ENCODE peak calls at places on chromosomes 11 and 22, in six cellular contexts. W is AG09319, R is brain microvascular endothelial cell, V is GM06990, Q is body of pancreas, E is stomach. T is an unnamed sample.

GRCh38 chr11:88292156-88292844 is 45.2 kb downstream of the CTSC start:
- DNase-seq in W (peak), R (no peak), V (no peak), Q (peak), E (peak), T (peak)

GRCh38 chr11:18203723-18204122 is 31.1 kb downstream of the MRGPRX4 start:
- DNase-seq in W (no peak), R (peak), V (no peak), Q (no peak), E (no peak), T (peak)

GRCh38 chr11:65781152-65781961 is 581 bp upstream of the AP5B1 start:
- DNase-seq in W (no peak), R (no peak), V (no peak), Q (peak), E (no peak), T (peak)

GRCh38 chr11:62805991-62806441 is 776 bp upstream of the NXF1 start:
- DNase-seq in W (no peak), R (no peak), V (no peak), Q (no peak), E (no peak), T (no peak)

GRCh38 chr22:29000225-29000556 is 61.4 kb downstream of the C22orf31 start:
- DNase-seq in W (no peak), R (no peak), V (no peak), Q (no peak), E (no peak), T (no peak)

GRCh38 chr11:44589301-44589700 is 23.8 kb downstream of the CD82 start:
- DNase-seq in W (peak), R (peak), V (no peak), Q (no peak), E (no peak), T (no peak)

GRCh38 chr11:122032317-122032716 is 83.7 kb downstream of the BLID start:
- DNase-seq in W (peak), R (no peak), V (no peak), Q (no peak), E (no peak), T (no peak)

GRCh38 chr22:44575344-44576268 is 77.6 kb upstream of the RTL6 start:
- DNase-seq in W (no peak), R (no peak), V (no peak), Q (no peak), E (no peak), T (no peak)

GRCh38 chr11:30424336-30424735 is 101.4 kb downstream of the ARL14EP start:
- DNase-seq in W (no peak), R (no peak), V (no peak), Q (no peak), E (no peak), T (no peak)

GRCh38 chr11:24509114-24509513 is 12.3 kb downstream of the LUZP2 start:
- DNase-seq in W (no peak), R (no peak), V (no peak), Q (no peak), E (no peak), T (no peak)
- TF ChIP-seq CTCF in W (peak), R (peak), V (no peak), Q (no peak), E (no peak), T (peak)

GRCh38 chr11:28793282-28793738 is 685.1 kb downstream of the METTL15 start:
- DNase-seq in W (no peak), R (no peak), V (no peak), Q (no peak), E (no peak), T (no peak)

GRCh38 chr11:28794405-28794804 is 686.2 kb downstream of the METTL15 start:
- DNase-seq in W (no peak), R (no peak), V (no peak), Q (no peak), E (no peak), T (no peak)

GRCh38 chr11:28799316-28799715 is 691.1 kb downstream of the METTL15 start:
- DNase-seq in W (no peak), R (no peak), V (no peak), Q (no peak), E (no peak), T (no peak)

GRCh38 chr11:28798286-28798685 is 690.1 kb downstream of the METTL15 start:
- DNase-seq in W (no peak), R (no peak), V (no peak), Q (no peak), E (no peak), T (no peak)

DNA sequence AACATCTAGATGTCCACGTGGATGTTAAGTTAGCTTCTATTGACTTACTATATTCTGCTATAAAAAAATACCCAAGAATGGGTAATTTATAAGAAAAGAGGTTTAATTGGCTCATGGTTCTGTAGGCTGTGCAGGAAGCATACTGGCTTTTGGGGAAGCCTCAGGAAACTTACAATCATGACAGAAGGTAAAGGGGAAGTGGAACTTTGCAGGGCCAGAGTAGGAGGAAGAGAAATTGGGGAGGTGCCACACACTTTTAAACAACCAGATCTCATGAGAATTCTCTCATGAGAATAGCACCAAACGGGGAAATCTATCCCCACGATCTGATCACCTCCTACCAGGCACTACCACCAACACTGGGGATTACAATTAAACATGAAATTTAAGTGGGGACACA is 689.3 kb downstream of the METTL15 start:
- DNase-seq in W (no peak), R (no peak), V (no peak), Q (no peak), E (no peak), T (no peak)
- TF ChIP-seq CTCF in W (no peak), R (no peak), V (no peak), Q (no peak), E (no peak), T (no peak)

GRCh38 chr22:49547751-49548239 is 279.9 kb downstream of the BRD1 start:
- DNase-seq in W (no peak), R (no peak), V (no peak), Q (peak), E (no peak), T (peak)

GRCh38 chr22:49549256-49549655 is 278.4 kb downstream of the BRD1 start:
- DNase-seq in W (no peak), R (no peak), V (no peak), Q (peak), E (no peak), T (no peak)

GRCh38 chr22:49549851-49550430 is 277.7 kb downstream of the BRD1 start:
- DNase-seq in W (no peak), R (no peak), V (no peak), Q (no peak), E (no peak), T (no peak)

GRCh38 chr22:49546811-49547585 is 280.7 kb downstream of the BRD1 start:
- DNase-seq in W (no peak), R (no peak), V (no peak), Q (peak), E (no peak), T (no peak)

DNA sequence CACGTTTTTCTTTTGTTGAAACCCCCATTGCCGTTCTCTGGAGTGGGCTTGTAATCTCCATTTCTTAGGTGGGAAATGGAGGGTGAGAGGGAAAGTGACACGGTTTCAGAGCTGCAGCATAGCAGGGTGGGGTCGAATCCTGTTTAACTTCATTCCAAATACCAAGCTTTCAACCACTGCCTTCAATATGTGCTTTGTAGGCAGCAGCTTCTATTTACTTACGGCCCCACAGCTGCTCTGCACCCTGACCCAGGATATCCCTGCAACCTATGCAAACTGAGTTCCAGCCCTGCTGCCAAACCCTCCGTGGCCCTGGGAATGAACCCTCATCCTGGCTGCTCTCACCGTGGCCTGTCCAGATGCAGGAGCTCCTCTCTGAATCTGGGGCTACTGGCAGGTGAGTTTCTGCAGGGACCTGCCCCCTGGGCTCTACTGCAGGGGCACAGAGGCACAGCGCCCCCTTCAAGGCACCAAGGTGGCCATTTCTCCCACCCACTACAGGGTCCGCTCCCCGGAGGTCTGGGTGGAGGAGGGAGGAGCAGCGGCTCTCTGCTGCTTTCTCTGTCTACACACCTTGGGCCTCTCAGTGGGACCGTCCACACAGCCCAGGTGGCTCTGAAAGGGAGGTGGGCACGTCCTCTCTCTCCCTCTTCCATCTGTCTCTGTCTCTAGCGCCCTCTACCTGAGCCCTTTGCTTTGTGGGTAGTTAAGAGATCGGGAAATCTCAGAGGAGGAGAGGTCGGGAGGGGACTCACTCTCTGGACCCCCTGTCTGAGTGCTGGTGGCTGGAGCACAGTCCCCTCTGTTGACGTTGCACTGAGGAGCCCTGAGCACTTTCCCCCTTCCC is 279.1 kb downstream of the BRD1 start:
- DNase-seq in W (no peak), R (no peak), V (no peak), Q (no peak), E (no peak), T (peak)
- TF ChIP-seq CTCF in W (no peak), R (no peak), V (no peak), Q (no peak), E (no peak), T (peak)

GRCh38 chr11:24833598-24833997 is 336.7 kb downstream of the LUZP2 start:
- DNase-seq in W (no peak), R (no peak), V (no peak), Q (no peak), E (no peak), T (no peak)
- TF ChIP-seq CTCF in W (no peak), R (no peak), V (no peak), Q (no peak), E (no peak), T (no peak)

GRCh38 chr11:111574373-111575230 is 27.6 kb upstream of the SIK2 start:
- DNase-seq in W (no peak), R (no peak), V (no peak), Q (no peak), E (no peak), T (no peak)
- TF ChIP-seq CTCF in W (peak), R (peak), V (peak), Q (no peak), E (no peak), T (no peak)

GRCh38 chr11:57460017-57460755 is at the start of gene RTN4RL2:
- DNase-seq in W (no peak), R (peak), V (peak), Q (peak), E (no peak), T (peak)
- TF ChIP-seq CTCF in W (no peak), R (peak), V (peak), Q (no peak), E (no peak), T (no peak)

DNA sequence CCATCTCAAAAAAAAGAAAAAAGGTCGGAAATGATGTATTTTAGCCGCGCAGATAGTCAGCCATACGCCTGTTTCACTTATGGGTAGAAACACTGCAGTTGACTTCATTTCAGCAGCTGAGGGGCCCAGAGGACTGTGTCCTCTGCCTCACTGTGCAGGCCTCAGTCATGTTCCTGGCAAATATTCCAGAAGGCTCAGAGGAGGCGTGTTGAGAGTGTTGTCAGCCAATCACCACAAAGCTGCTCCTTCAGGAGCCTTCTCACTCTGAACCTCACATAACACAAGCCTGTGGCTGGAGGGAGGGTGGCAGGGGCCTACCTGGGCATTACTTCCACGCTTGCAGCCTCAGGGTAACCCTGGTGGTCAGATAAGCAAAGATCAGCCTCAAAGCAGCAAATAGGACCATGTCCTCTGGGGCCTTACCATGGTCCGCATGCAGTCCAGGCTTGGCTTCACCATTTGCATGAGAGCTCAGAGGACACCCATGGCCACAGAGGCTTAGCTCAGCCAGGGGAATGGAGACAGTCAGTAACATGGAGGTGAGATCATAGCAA is 17.3 kb upstream of the TREH start:
- DNase-seq in W (no peak), R (no peak), V (no peak), Q (no peak), E (no peak), T (no peak)
- TF ChIP-seq CTCF in W (no peak), R (peak), V (no peak), Q (no peak), E (no peak), T (no peak)